ENCODE peak calls at places on chromosomes 11 and 22, in five cellular contexts. One of them, this sample, is unnamed.

GRCh38 chr22:42279425-42280020 is 9.1 kb upstream of the TCF20 start:
- DNase-seq in AG08395: no peak
- DNase-seq in NCI-H1417: peak; percentile 0
- DNase-seq in amniotic stem cell: no peak
- DNase-seq in fibroblast of mammary gland: no peak
- DNase-seq in this sample: no peak

GRCh38 chr11:2916892-2917645 is 12.2 kb downstream of the PHLDA2 start:
- DNase-seq in NCI-H1417: no peak
- DNase-seq in fibroblast of mammary gland: no peak
- DNase-seq in AG08395: no peak
- DNase-seq in amniotic stem cell: no peak
- DNase-seq in this sample: no peak

GRCh38 chr11:96288915-96289314 is 54.1 kb downstream of the MAML2 start:
- DNase-seq in fibroblast of mammary gland: no peak
- DNase-seq in amniotic stem cell: no peak
- DNase-seq in AG08395: no peak
- DNase-seq in NCI-H1417: no peak
- DNase-seq in this sample: no peak

GRCh38 chr11:67699521-67699920 is 25.1 kb upstream of the ALDH3B2 start:
- DNase-seq in amniotic stem cell: no peak
- DNase-seq in fibroblast of mammary gland: peak; percentile 12
- DNase-seq in AG08395: no peak
- DNase-seq in NCI-H1417: no peak
- DNase-seq in this sample: no peak

GRCh38 chr11:119015054-119015611 is 3.0 kb downstream of the RPS25 start:
- DNase-seq in NCI-H1417: no peak
- DNase-seq in AG08395: no peak
- DNase-seq in amniotic stem cell: no peak
- DNase-seq in fibroblast of mammary gland: no peak
- DNase-seq in this sample: no peak

GRCh38 chr22:21015051-21016006 is at the start of gene P2RX6:
- DNase-seq in amniotic stem cell: no peak
- DNase-seq in NCI-H1417: no peak
- DNase-seq in AG08395: peak; percentile 40
- DNase-seq in fibroblast of mammary gland: peak; percentile 41
- DNase-seq in this sample: no peak

GRCh38 chr11:131511794-131512193 is 141.4 kb downstream of the NTM start:
- DNase-seq in NCI-H1417: peak; percentile 34
- DNase-seq in amniotic stem cell: no peak
- DNase-seq in AG08395: no peak
- DNase-seq in fibroblast of mammary gland: peak; percentile 10
- DNase-seq in this sample: no peak

GRCh38 chr11:88799749-88800500 is 265.9 kb downstream of the GRM5 start:
- DNase-seq in AG08395: no peak
- DNase-seq in amniotic stem cell: no peak
- DNase-seq in fibroblast of mammary gland: peak; percentile 24
- DNase-seq in NCI-H1417: no peak
- DNase-seq in this sample: no peak

GRCh38 chr11:65008873-65009272 is 5.1 kb upstream of the ARL2 start:
- DNase-seq in amniotic stem cell: no peak
- DNase-seq in fibroblast of mammary gland: no peak
- DNase-seq in AG08395: no peak
- DNase-seq in NCI-H1417: no peak
- DNase-seq in this sample: no peak

GRCh38 chr11:119741369-119742262 is 12.6 kb upstream of the NECTIN1 start:
- DNase-seq in AG08395: peak; percentile 61
- DNase-seq in amniotic stem cell: no peak
- DNase-seq in NCI-H1417: no peak
- DNase-seq in fibroblast of mammary gland: no peak
- DNase-seq in this sample: peak; percentile 47

GRCh38 chr11:59417023-59417422 is 9.2 kb downstream of the OR5A2 start:
- DNase-seq in fibroblast of mammary gland: no peak
- DNase-seq in amniotic stem cell: no peak
- DNase-seq in AG08395: no peak
- DNase-seq in NCI-H1417: no peak
- DNase-seq in this sample: no peak

GRCh38 chr11:57434640-57435546 is 8.0 kb upstream of the SLC43A3 start:
- DNase-seq in amniotic stem cell: peak; percentile 53
- DNase-seq in AG08395: peak; percentile 92
- DNase-seq in NCI-H1417: no peak
- DNase-seq in fibroblast of mammary gland: peak; percentile 97
- DNase-seq in this sample: no peak

GRCh38 chr22:48121984-48122383 is 1359.5 kb downstream of the TBC1D22A start:
- DNase-seq in NCI-H1417: no peak
- DNase-seq in fibroblast of mammary gland: no peak
- DNase-seq in AG08395: no peak
- DNase-seq in amniotic stem cell: no peak
- DNase-seq in this sample: no peak

GRCh38 chr22:31945971-31946680 is 1.8 kb downstream of the YWHAH start:
- DNase-seq in amniotic stem cell: no peak
- DNase-seq in AG08395: no peak
- DNase-seq in NCI-H1417: no peak
- DNase-seq in fibroblast of mammary gland: no peak
- DNase-seq in this sample: no peak

GRCh38 chr22:28710112-28710888 is 30.7 kb upstream of the TTC28 start:
- DNase-seq in amniotic stem cell: peak; percentile 53
- DNase-seq in fibroblast of mammary gland: peak; percentile 85
- DNase-seq in AG08395: peak; percentile 69
- DNase-seq in NCI-H1417: no peak
- DNase-seq in this sample: no peak

GRCh38 chr11:60972182-60973030 is 926 bp downstream of the CD6 start:
- DNase-seq in AG08395: no peak
- DNase-seq in amniotic stem cell: no peak
- DNase-seq in fibroblast of mammary gland: no peak
- DNase-seq in NCI-H1417: no peak
- DNase-seq in this sample: no peak

GRCh38 chr11:70746351-70746750 is 348.0 kb downstream of the CTTN start:
- DNase-seq in AG08395: no peak
- DNase-seq in amniotic stem cell: no peak
- DNase-seq in NCI-H1417: no peak
- DNase-seq in fibroblast of mammary gland: no peak
- DNase-seq in this sample: no peak

GRCh38 chr11:119290894-119291497 is 25.9 kb downstream of the MCAM start:
- DNase-seq in fibroblast of mammary gland: no peak
- DNase-seq in AG08395: no peak
- DNase-seq in NCI-H1417: no peak
- DNase-seq in amniotic stem cell: no peak
- DNase-seq in this sample: no peak

GRCh38 chr11:9662273-9662672 is 1.6 kb upstream of the SWAP70 start:
- DNase-seq in amniotic stem cell: no peak
- DNase-seq in NCI-H1417: no peak
- DNase-seq in fibroblast of mammary gland: peak; percentile 5
- DNase-seq in AG08395: no peak
- DNase-seq in this sample: no peak

GRCh38 chr11:130675456-130675855 is 227.0 kb downstream of the ADAMTS15 start:
- DNase-seq in AG08395: peak; percentile 32
- DNase-seq in fibroblast of mammary gland: peak; percentile 93
- DNase-seq in NCI-H1417: no peak
- DNase-seq in amniotic stem cell: no peak
- DNase-seq in this sample: no peak

GRCh38 chr22:41579297-41579996 is 10.2 kb downstream of the PMM1 start:
- DNase-seq in AG08395: no peak
- DNase-seq in NCI-H1417: no peak
- DNase-seq in amniotic stem cell: no peak
- DNase-seq in fibroblast of mammary gland: no peak
- DNase-seq in this sample: no peak

GRCh38 chr11:11072067-11072466 is 214.2 kb upstream of the ZBED5 start:
- DNase-seq in amniotic stem cell: no peak
- DNase-seq in fibroblast of mammary gland: no peak
- DNase-seq in NCI-H1417: no peak
- DNase-seq in AG08395: no peak
- DNase-seq in this sample: no peak

GRCh38 chr11:45899086-45899447 is 8.0 kb downstream of the FREY1 start:
- DNase-seq in fibroblast of mammary gland: no peak
- DNase-seq in NCI-H1417: no peak
- DNase-seq in amniotic stem cell: no peak
- DNase-seq in AG08395: no peak
- DNase-seq in this sample: no peak

GRCh38 chr11:127108838-127109237 is 108.3 kb upstream of the KIRREL3 start:
- DNase-seq in amniotic stem cell: no peak
- DNase-seq in AG08395: no peak
- DNase-seq in fibroblast of mammary gland: no peak
- DNase-seq in NCI-H1417: no peak
- DNase-seq in this sample: no peak